ENCODE peak calls at places on chromosomes 12 and 14, in four cellular contexts. Z is IMR-90, L is H9, I is H1. T is an unnamed sample.

GRCh38 chr12:62859203-62859799 is 75.6 kb downstream of the PPM1H start:
- DNase-seq in Z (no peak), L (no peak), I (no peak), T (no peak)

GRCh38 chr14:96662116-96662901 is 134.9 kb upstream of the VRK1 start:
- DNase-seq in I (peak), Z (no peak), L (no peak), T (no peak)

GRCh38 chr14:66038214-66038977 is 447.8 kb upstream of the CCDC196 start:
- DNase-seq in Z (peak), I (no peak), L (no peak), T (peak)

GRCh38 chr12:108807476-108807875 is 49.9 kb downstream of the SSH1 start:
- DNase-seq in Z (no peak), L (no peak), I (no peak), T (no peak)

GRCh38 chr14:64684091-64684490 is 20.1 kb upstream of the PLEKHG3 start:
- DNase-seq in L (no peak), Z (peak), I (no peak), T (no peak)

GRCh38 chr12:6635856-6636521 is at the start of gene LPAR5:
- DNase-seq in I (no peak), L (peak), Z (no peak), T (no peak)

GRCh38 chr14:69760810-69761209 is 6.1 kb upstream of the SRSF5 start:
- DNase-seq in Z (no peak), L (no peak), I (no peak), T (no peak)

GRCh38 chr12:121061831-121062230 is 22.8 kb upstream of the OASL start:
- DNase-seq in L (no peak), Z (peak), I (no peak), T (no peak)

GRCh38 chr12:14395059-14395778 is 29.7 kb downstream of the ATF7IP start:
- DNase-seq in I (no peak), L (no peak), Z (no peak), T (no peak)

GRCh38 chr12:124686001-124686884 is 118.8 kb upstream of the NCOR2 start:
- DNase-seq in Z (peak), I (no peak), L (no peak), T (peak)

GRCh38 chr14:105051182-105052109 is 13.8 kb downstream of the GPR132 start:
- DNase-seq in I (no peak), L (no peak), Z (no peak), T (no peak)

GRCh38 chr14:105052110-105052458 is 13.1 kb downstream of the GPR132 start:
- DNase-seq in I (no peak), L (no peak), Z (no peak), T (no peak)

GRCh38 chr14:105050551-105050897 is 14.7 kb downstream of the GPR132 start:
- DNase-seq in Z (peak), L (no peak), I (no peak), T (no peak)

GRCh38 chr14:105047283-105048016 is 17.8 kb downstream of the GPR132 start:
- DNase-seq in Z (no peak), L (no peak), I (no peak), T (no peak)

GRCh38 chr14:105049753-105050550 is 15.3 kb downstream of the GPR132 start:
- DNase-seq in I (no peak), L (no peak), Z (no peak), T (no peak)
- H4K8ac ChIP-seq in I (no peak), L (no peak), Z (no peak), T (no peak)

DNA sequence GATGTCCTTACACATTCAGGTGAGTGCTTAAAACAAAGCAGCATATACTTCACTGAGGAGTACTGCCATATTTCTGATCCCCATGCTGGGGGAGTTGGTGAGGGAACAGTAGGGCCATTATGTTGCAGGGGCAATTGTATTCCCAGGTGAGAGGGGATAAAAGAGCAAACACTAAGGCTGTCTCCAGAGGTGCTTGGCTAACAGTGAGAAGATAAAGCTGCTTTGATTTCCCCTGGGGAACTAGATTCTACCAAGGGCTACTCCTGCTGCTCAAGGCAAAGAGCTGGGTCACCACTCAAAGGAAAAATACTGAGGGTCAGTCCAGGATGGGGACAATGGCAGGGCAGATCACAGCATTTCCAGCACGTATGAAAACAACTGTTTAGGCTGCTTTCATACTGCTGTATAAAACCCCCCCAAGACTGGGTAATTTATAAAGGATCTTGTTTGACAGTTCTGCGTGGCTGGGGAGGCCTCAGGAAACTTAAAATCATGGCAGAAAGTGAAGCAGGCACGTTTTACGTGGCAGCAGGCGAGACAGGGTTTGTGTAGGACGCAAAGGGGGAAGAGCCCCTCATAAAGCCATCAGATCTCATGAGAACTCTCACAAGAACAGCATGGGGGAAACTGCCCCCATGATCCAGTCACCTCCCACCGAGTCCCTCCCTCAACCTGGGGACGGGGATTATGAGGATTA is 47.8 kb upstream of the OR5AU1 start:
- DNase-seq in L (no peak), Z (no peak), I (no peak), T (peak)
- H3K56ac ChIP-seq in L (no peak), Z (no peak), I (no peak), T (peak)

GRCh38 chr12:24950231-24950834 is 1.4 kb upstream of the BCAT1 start:
- DNase-seq in I (no peak), Z (no peak), L (no peak), T (peak)

GRCh38 chr12:24948452-24948815 is 467 bp downstream of the BCAT1 start:
- DNase-seq in L (peak), Z (peak), I (peak), T (peak)

GRCh38 chr12:24945822-24946221 is 3.1 kb downstream of the BCAT1 start:
- DNase-seq in I (no peak), Z (no peak), L (no peak), T (no peak)

GRCh38 chr12:24947541-24948451 is 1.1 kb downstream of the BCAT1 start:
- DNase-seq in I (no peak), Z (no peak), L (no peak), T (peak)

GRCh38 chr12:24948816-24949722 is at the start of gene BCAT1:
- DNase-seq in Z (peak), I (peak), L (peak), T (peak)
- H3K4ac ChIP-seq in Z (peak), I (peak), L (peak), T (peak)

GRCh38 chr12:52821826-52822660 is 8.1 kb upstream of the KRT4 start:
- DNase-seq in L (no peak), I (no peak), Z (no peak), T (no peak)

GRCh38 chr12:52823761-52824450 is 10.0 kb upstream of the KRT4 start:
- DNase-seq in I (no peak), L (no peak), Z (no peak), T (no peak)

GRCh38 chr12:52824741-52825410 is 9.2 kb downstream of the KRT79 start:
- DNase-seq in Z (no peak), L (no peak), I (no peak), T (no peak)

GRCh38 chr12:52821071-52821730 is 7.3 kb upstream of the KRT4 start:
- DNase-seq in I (no peak), Z (no peak), L (no peak), T (no peak)

DNA sequence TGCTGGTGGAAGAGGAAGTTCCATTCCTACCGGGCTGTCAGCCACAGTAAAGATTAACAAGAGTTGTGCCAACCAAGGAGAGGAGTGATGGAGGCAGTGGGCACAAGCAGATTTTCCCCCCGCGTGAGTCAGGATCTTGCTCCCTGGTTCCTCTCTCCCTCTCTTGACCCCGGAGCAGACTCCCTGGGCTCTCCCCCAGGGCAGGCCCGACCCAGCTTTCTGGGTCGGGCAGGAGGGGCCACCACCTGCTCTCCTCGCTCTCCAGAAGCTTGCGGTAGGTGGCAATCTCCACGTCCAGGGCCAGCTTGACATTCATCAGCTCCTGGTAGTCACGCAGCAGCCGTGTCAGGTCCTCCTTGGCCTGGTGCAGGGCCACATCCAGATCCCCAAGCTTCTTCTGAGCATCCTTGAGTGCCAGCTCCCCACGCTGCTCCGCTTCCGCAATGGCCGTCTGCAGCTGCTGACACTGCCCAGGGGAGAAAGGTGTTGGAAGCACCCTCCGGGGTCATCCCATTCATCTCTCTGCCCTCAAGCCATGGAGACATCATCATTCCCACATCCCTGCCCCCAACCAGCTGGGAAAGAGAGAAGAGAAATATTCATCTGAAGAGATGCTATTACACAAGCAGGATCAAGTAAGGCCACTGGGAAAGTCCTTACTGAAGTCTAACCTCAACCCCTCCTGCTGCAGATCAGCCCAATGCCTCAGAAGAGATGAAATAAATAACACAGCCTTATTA is 9.0 kb upstream of the KRT4 start:
- DNase-seq in Z (no peak), I (no peak), L (no peak), T (no peak)
- H4K8ac ChIP-seq in Z (no peak), I (no peak), L (no peak), T (no peak)

GRCh38 chr12:114733919-114734318 is 49.9 kb upstream of the TBX3 start:
- DNase-seq in I (no peak), L (no peak), Z (no peak), T (no peak)

GRCh38 chr12:114729731-114730130 is 45.8 kb upstream of the TBX3 start:
- DNase-seq in L (no peak), Z (peak), I (no peak), T (no peak)

GRCh38 chr12:114735011-114735410 is 51.0 kb upstream of the TBX3 start:
- DNase-seq in I (peak), L (peak), Z (no peak), T (peak)

GRCh38 chr12:114735680-114736374 is 51.9 kb upstream of the TBX3 start:
- DNase-seq in I (peak), L (peak), Z (no peak), T (no peak)

GRCh38 chr12:114732426-114733030 is 48.6 kb upstream of the TBX3 start:
- DNase-seq in Z (no peak), L (peak), I (no peak), T (no peak)
- H3K56ac ChIP-seq in Z (no peak), L (no peak), I (no peak), T (no peak)

GRCh38 chr12:52945389-52946232 is 3.3 kb upstream of the KRT18 start:
- DNase-seq in Z (peak), I (peak), L (peak), T (peak)
- H3K4ac ChIP-seq in Z (peak), I (peak), L (no peak), T (peak)

GRCh38 chr12:24903305-24904088 is 45.4 kb downstream of the BCAT1 start:
- DNase-seq in L (no peak), I (no peak), Z (no peak), T (no peak)
- H4K8ac ChIP-seq in L (no peak), I (no peak), Z (peak), T (no peak)

GRCh38 chr12:17206553-17206952 is 600.6 kb upstream of the LMO3 start:
- DNase-seq in Z (no peak), L (no peak), I (no peak), T (no peak)
- H3K56ac ChIP-seq in Z (no peak), L (no peak), I (no peak), T (no peak)